ENCODE peak calls at places on chromosomes 5 and 9, in five cellular contexts. W is CD8-positive, alpha-beta T cell; M is tibial artery; I is psoas muscle; T is neuronal stem cell. S is an unnamed sample.

GRCh38 chr9:8845808-8846207 is 1046.2 kb upstream of the DMAC1 start:
- DNase-seq in W (no peak), M (no peak), I (no peak), T (no peak), S (no peak)

GRCh38 chr5:178793156-178793555 is 62.7 kb upstream of the ZNF354A start:
- DNase-seq in W (no peak), M (peak; percentile 48), I (no peak), T (no peak), S (no peak)

GRCh38 chr5:81303563-81303962 is 2.2 kb downstream of the ZCCHC9 start:
- DNase-seq in W (no peak), M (no peak), I (no peak), T (no peak), S (no peak)

GRCh38 chr5:172713113-172713808 is 57.7 kb downstream of the DUSP1 start:
- DNase-seq in W (peak; percentile 51), M (no peak), I (peak; percentile 84), T (peak; percentile 58), S (peak; percentile 68)

GRCh38 chr5:168974081-168974480 is 326.9 kb downstream of the SLIT3 start:
- DNase-seq in W (no peak), M (no peak), I (no peak), T (no peak), S (no peak)

GRCh38 chr9:118618091-118618490 is 751.1 kb downstream of the BRINP1 start:
- DNase-seq in W (no peak), M (no peak), I (no peak), T (no peak), S (no peak)

GRCh38 chr5:172879434-172879828 is 45.4 kb downstream of the ERGIC1 start:
- DNase-seq in W (no peak), M (no peak), I (peak; percentile 48), T (no peak), S (no peak)

GRCh38 chr5:106415541-106415940 is 1255.2 kb downstream of the EFNA5 start:
- DNase-seq in W (no peak), M (no peak), I (no peak), T (no peak), S (no peak)

GRCh38 chr5:125023673-125024072 is 277.2 kb upstream of the ZNF608 start:
- DNase-seq in W (no peak), M (no peak), I (no peak), T (no peak), S (no peak)

GRCh38 chr9:4674783-4675182 is 4.6 kb upstream of the CDC37L1 start:
- DNase-seq in W (no peak), M (no peak), I (no peak), T (no peak), S (no peak)

GRCh38 chr9:69671291-69671903 is 774 bp downstream of the APBA1 start:
- DNase-seq in W (no peak), M (peak; percentile 65), I (no peak), T (no peak), S (no peak)

GRCh38 chr5:136769900-136770684 is 404.7 kb upstream of the TRPC7 start:
- DNase-seq in W (no peak), M (peak; percentile 79), I (peak; percentile 67), T (peak; percentile 64), S (peak; percentile 46)

GRCh38 chr5:36214434-36214833 is 27.3 kb downstream of the NADK2 start:
- DNase-seq in W (no peak), M (no peak), I (no peak), T (no peak), S (no peak)

DNA sequence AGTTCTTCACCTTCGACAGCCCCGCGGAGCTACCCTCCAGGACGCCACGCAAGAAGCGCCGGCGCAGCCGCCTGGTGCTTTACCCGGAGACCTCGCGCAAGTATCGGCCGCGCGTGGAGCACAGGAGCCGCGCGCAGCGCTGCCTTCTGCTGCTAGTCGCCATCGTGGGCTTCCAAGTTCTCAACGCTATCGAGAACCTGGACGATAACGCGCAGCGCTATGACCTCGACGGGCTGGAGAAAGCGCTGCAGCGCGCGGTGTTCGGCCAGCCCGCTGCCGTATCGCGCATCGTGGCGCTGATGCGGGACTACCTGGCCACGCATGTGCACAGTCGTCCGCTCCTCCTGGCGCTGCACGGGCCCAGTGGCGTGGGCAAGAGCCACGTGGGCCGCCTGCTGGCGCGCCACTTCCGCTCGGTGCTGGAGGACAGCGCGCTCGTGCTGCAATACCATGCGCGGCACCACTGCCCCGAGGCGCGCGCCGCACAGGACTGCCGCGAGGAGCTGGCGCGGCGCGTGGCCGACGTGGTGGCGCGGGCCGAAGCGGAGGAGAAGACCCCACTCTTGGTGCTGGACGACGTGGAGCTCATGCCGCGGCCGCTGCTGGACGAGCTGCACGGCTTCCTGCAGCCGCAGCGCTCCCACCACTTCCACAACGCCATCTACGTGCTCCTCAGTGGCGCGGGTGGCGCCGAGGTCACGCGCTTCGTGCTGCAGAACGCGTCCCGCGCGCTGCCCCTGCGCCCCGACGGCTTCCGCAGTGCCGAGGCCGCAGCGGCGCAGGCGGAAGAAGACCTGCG is 1.6 kb downstream of the TOR4A start:
- DNase-seq in W (no peak), M (no peak), I (no peak), T (no peak), S (no peak)
- H3K4me3 ChIP-seq in W (no peak overlapping the region), M (no peak overlapping the region), I (peak overlapping the region; percentile 62), T (no peak overlapping the region), S (peak overlapping the region; percentile 59)

GRCh38 chr5:157269763-157270272 is 3.9 kb downstream of the CYFIP2 start:
- DNase-seq in W (no peak), M (no peak), I (no peak), T (no peak), S (no peak)

GRCh38 chr5:157267766-157268480 is 2.0 kb downstream of the CYFIP2 start:
- DNase-seq in W (no peak), M (no peak), I (peak; percentile 60), T (no peak), S (no peak)

GRCh38 chr5:157267025-157267424 is 1.1 kb downstream of the CYFIP2 start:
- DNase-seq in W (no peak), M (no peak), I (no peak), T (no peak), S (no peak)

GRCh38 chr5:157271740-157272271 is 5.9 kb downstream of the CYFIP2 start:
- DNase-seq in W (peak; percentile 73), M (no peak), I (no peak), T (no peak), S (peak; percentile 66)

DNA sequence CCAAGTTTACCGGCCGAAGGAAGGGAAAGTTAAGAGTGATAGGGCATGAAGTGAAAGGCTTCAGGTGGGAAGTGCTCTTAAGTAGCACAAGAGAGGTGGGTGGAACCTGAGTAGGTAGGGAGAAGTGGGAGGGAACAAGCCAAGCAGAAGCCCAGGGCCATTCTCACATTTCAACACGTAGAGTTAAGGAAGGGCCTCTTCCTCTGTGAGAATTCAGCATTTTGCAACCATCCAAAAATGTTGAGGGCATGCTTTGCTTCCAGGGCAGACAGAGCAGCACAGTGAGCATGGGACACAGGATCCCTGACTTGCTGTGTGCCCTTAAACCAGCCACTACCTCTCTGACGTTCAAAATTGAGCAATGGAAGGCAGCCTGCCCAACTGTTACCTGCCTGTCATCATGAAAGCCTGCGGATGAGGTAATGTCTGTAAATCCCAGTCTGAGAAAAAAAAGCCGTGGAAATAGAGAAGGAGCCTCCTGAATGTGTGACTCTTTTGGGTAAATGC is 3.3 kb downstream of the CYFIP2 start:
- DNase-seq in W (no peak), M (no peak), I (no peak), T (no peak), S (no peak)
- H3K4me3 ChIP-seq in W (peak overlapping the region; percentile 39), M (no peak overlapping the region), I (no peak overlapping the region), T (no peak overlapping the region), S (no peak overlapping the region)

DNA sequence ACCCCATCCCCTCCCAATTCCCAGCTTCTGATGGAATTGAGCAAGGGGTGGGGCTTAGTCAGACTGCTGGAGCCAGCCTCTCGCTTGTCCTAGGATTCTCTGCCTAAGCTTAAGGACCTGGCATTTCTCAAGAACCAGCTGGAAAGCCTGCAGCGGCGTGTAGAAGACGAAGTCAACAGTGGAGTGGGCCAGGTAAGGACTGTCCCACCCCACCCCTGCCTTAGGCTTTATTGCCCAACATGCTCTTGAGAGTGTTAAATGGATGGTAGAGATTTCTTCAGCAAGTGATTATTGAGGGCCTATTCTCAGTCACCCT is 1.1 kb downstream of the SLC35A4 start:
- DNase-seq in W (no peak), M (no peak), I (no peak), T (no peak), S (peak; percentile 71)
- H3K4me3 ChIP-seq in W (peak overlapping the region; percentile 52), M (peak overlapping the region; percentile 67), I (peak overlapping the region; percentile 82), T (no peak overlapping the region), S (no peak overlapping the region)

GRCh38 chr9:98251554-98251953 is 3.9 kb downstream of the TBC1D2 start:
- DNase-seq in W (no peak), M (no peak), I (no peak), T (no peak), S (no peak)
- H3K4me3 ChIP-seq in W (no peak overlapping the region), M (no peak overlapping the region), I (no peak overlapping the region), T (no peak overlapping the region), S (no peak overlapping the region)

GRCh38 chr9:32875748-32876147 is 92.4 kb downstream of the TMEM215 start:
- DNase-seq in W (no peak), M (no peak), I (no peak), T (no peak), S (no peak)

GRCh38 chr9:32873546-32873945 is 90.2 kb downstream of the TMEM215 start:
- DNase-seq in W (no peak), M (no peak), I (no peak), T (no peak), S (no peak)

GRCh38 chr9:32875242-32875641 is 91.9 kb downstream of the TMEM215 start:
- DNase-seq in W (no peak), M (no peak), I (no peak), T (no peak), S (no peak)

GRCh38 chr9:32869404-32869803 is 86.1 kb downstream of the TMEM215 start:
- DNase-seq in W (no peak), M (no peak), I (no peak), T (no peak), S (no peak)

DNA sequence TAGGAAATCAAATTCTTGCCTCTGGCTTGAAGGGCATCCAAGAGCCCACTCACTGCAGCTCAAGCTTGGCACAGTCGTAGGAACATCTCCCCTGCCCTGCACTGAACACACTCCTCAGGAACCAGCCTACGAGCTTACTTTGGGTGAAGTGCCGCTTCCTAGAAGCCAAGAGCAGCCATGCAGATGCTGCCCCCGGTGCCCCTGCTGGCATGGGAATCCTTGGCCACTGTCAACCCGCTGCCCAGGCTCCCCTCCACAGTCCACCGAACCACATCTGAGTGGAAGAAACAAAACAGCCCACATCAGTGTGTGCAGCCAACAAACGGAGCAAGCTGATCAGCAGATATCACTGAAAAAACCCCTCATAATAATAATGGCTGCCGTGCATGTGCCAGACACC is 89.8 kb downstream of the TMEM215 start:
- DNase-seq in W (no peak), M (no peak), I (no peak), T (no peak), S (no peak)
- H3K4me3 ChIP-seq in W (no peak overlapping the region), M (no peak overlapping the region), I (no peak overlapping the region), T (no peak overlapping the region), S (no peak overlapping the region)

GRCh38 chr5:17315710-17316221 is 98.3 kb downstream of the BASP1 start:
- DNase-seq in W (no peak), M (no peak), I (no peak), T (no peak), S (no peak)

GRCh38 chr5:17316973-17317459 is 99.6 kb downstream of the BASP1 start:
- DNase-seq in W (no peak), M (no peak), I (no peak), T (no peak), S (no peak)

GRCh38 chr5:17312358-17312757 is 94.9 kb downstream of the BASP1 start:
- DNase-seq in W (no peak), M (no peak), I (no peak), T (no peak), S (no peak)

GRCh38 chr5:17317499-17317898 is 100.1 kb downstream of the BASP1 start:
- DNase-seq in W (no peak), M (no peak), I (no peak), T (no peak), S (no peak)

GRCh38 chr5:17314907-17315471 is 97.6 kb downstream of the BASP1 start:
- DNase-seq in W (no peak), M (no peak), I (no peak), T (no peak), S (no peak)
- H3K4me3 ChIP-seq in W (no peak overlapping the region), M (no peak overlapping the region), I (no peak overlapping the region), T (no peak overlapping the region), S (no peak overlapping the region)